ENCODE peak calls at places on chromosomes 4 and X, in eight cellular contexts. L, U, E, B, M, F, P and Q are unnamed samples. For H3K27me3, the result is how much of the 10 kb centered on the place peaks cover.

GRCh38 chr4:183905593-183906485 is 732 bp downstream of the STOX2 start:
- DNase-seq in U (no peak), L (no peak), M (no peak), F (peak), E (no peak), P (no peak), B (no peak), Q (peak)

GRCh38 chrX:154436597-154437397 is at the start of gene GDI1:
- DNase-seq in P (peak), B (peak), F (peak), U (no peak), E (peak), L (peak), M (peak), Q (peak)

GRCh38 chr4:88382621-88383020 is 4.0 kb downstream of the HERC6 start:
- DNase-seq in M (peak), L (peak), E (peak), U (no peak), F (no peak), P (peak), B (no peak), Q (no peak)

GRCh38 chr4:176654565-176655216 is 138.0 kb downstream of the VEGFC start:
- DNase-seq in F (no peak), E (no peak), L (no peak), P (peak), M (no peak), B (no peak), U (no peak), Q (no peak)

GRCh38 chr4:73615613-73616012 is 4.6 kb downstream of the RASSF6 start:
- DNase-seq in U (no peak), M (no peak), F (no peak), L (no peak), B (no peak), P (no peak), E (no peak), Q (no peak)

GRCh38 chr4:125666635-125667034 is 351.9 kb downstream of the FAT4 start:
- DNase-seq in P (no peak), F (no peak), E (no peak), L (no peak), U (no peak), B (no peak), M (no peak), Q (no peak)

GRCh38 chrX:1506916-1507315 is 30.1 kb downstream of the P2RY8 start:
- DNase-seq in F (no peak), M (no peak), E (no peak), U (no peak), L (peak), P (no peak), B (no peak), Q (no peak)

GRCh38 chr4:128225148-128225547 is 62.5 kb downstream of the PGRMC2 start:
- DNase-seq in U (no peak), M (no peak), L (no peak), B (no peak), E (no peak), P (no peak), F (no peak), Q (peak)

GRCh38 chr4:26468977-26469376 is 21.3 kb downstream of the CCKAR start:
- DNase-seq in P (no peak), U (no peak), M (no peak), B (no peak), L (no peak), E (no peak), F (no peak), Q (no peak)

GRCh38 chrX:153966283-153966688 is 5.3 kb downstream of the HCFC1 start:
- DNase-seq in P (no peak), B (no peak), F (no peak), L (no peak), E (no peak), U (no peak), M (no peak), Q (no peak)

GRCh38 chr4:41509411-41510008 is 28.4 kb upstream of the LIMCH1 start:
- DNase-seq in E (no peak), L (peak), B (no peak), U (no peak), M (no peak), F (peak), P (no peak), Q (peak)

GRCh38 chr4:128600410-128600809 is 209.1 kb upstream of the JADE1 start:
- DNase-seq in F (no peak), P (no peak), E (no peak), U (no peak), M (no peak), L (no peak), B (no peak), Q (no peak)

GRCh38 chrX:41010188-41010846 is 74.9 kb upstream of the USP9X start:
- DNase-seq in L (peak), B (peak), P (no peak), E (peak), U (peak), F (peak), M (peak), Q (peak)

GRCh38 chr4:128835498-128836222 is 26.2 kb downstream of the JADE1 start:
- DNase-seq in P (no peak), M (no peak), L (no peak), F (peak), E (no peak), U (no peak), B (no peak), Q (no peak)

GRCh38 chrX:9327747-9328145 is 137.1 kb upstream of the TBL1X start:
- DNase-seq in L (no peak), B (no peak), E (no peak), M (no peak), F (no peak), P (no peak), U (no peak), Q (peak)

GRCh38 chrX:134907302-134907701 is 83.5 kb upstream of the SMIM10 start:
- DNase-seq in B (no peak), F (no peak), E (no peak), U (no peak), P (no peak), L (no peak), M (no peak), Q (no peak)

GRCh38 chrX:134909258-134909657 is 81.5 kb upstream of the SMIM10 start:
- DNase-seq in U (no peak), E (no peak), L (no peak), P (no peak), B (peak), M (no peak), F (no peak), Q (no peak)

GRCh38 chrX:134911348-134911747 is 79.4 kb upstream of the SMIM10 start:
- DNase-seq in E (no peak), U (no peak), F (no peak), L (no peak), P (no peak), M (no peak), B (no peak), Q (no peak)

GRCh38 chrX:134908235-134908834 is 82.5 kb upstream of the SMIM10 start:
- DNase-seq in U (no peak), P (no peak), E (peak), M (no peak), L (peak), F (no peak), B (peak), Q (no peak)
- H3K27me3 ChIP-seq in U (under half), P (under half), E (under half), M (under half), L (under half), F (under half), B (under half), Q (under half)

DNA sequence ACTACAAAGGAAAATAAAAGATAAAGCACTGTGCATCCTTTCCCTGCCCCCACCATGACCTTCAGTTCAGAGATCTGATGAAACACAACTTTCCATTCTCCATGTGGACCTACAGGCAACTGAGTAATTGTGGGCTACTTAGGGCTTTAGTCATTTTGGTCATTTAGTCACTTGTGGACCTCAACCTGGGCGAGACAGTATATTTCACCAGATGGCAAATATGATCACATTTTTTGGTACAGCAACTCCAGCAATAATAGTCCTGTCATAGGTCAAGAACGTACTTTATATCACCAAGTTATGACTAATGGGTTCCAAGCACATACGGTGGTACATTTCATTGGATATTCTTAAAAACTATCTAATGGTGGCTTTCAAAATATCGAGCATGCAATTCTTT is 141.2 kb downstream of the PDGFC start:
- DNase-seq in E (no peak), L (peak), P (no peak), U (no peak), F (no peak), B (no peak), M (no peak), Q (peak)
- H3K4me3 ChIP-seq in E (no peak), L (no peak), P (no peak), U (no peak), F (no peak), B (no peak), M (no peak), Q (no peak)

DNA sequence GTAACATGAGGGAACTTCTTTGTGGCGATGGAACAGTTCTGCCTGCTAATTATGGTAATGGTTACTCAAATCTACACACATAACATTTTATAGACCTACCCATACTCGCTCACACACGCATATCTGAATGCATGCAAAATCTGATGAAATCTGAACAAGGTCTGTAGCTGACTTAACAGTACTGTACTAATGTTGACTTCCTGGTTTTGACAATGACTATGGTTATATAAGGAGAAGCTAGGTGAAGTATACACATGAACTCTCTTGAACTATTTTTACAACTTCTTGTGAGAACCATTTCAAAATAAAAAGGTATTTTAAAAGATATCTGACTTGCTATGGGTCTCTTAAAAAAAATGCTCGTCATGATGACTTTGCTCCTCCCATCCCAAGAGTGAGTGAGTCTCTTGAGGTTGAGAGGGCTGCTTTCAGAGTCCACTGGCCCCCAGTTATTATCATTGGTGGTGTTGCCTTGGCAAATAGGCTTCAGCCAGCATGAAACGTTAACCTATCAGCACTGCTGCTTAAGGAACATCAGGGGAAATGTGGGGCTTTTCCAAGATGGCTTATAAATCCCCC is 99.8 kb downstream of the MTMR1 start:
- DNase-seq in E (no peak), P (no peak), M (no peak), F (no peak), B (no peak), U (no peak), L (no peak), Q (no peak)
- H3K27me3 ChIP-seq in E (under half), P (under half), M (under half), F (under half), B (under half), U (under half), L (under half), Q (under half)

DNA sequence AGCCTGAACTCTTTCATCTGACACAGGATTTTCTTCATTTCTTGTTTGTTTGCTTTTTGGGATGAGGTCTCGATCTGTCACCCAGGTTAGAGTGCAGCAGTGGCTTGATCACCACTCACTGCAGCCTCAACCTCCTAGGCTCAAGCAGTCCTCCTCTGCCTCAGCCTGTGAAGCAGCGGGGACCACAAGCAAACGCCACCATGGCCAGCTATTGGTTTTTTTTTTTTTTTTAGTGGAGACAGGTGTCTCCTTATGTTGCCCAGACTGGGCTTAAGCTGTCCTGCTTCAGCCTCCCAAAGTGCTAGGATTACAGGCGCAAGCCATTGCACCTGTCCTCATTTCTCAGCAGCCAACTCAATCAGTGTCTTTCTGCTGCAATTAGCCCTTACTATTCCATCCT is 10.3 kb downstream of the SPRY1 start:
- DNase-seq in P (no peak), F (no peak), U (no peak), M (no peak), E (no peak), L (no peak), B (no peak), Q (no peak)
- H3K4me3 ChIP-seq in P (no peak), F (peak), U (no peak), M (no peak), E (no peak), L (no peak), B (no peak), Q (no peak)

GRCh38 chrX:115525486-115525885 is 35.5 kb upstream of the PLS3 start:
- DNase-seq in F (no peak), E (no peak), U (no peak), M (no peak), L (no peak), B (no peak), P (no peak), Q (no peak)
- H3K27me3 ChIP-seq in F (under half), E (under half), U (under half), M (under half), L (under half), B (under half), P (under half), Q (under half)

DNA sequence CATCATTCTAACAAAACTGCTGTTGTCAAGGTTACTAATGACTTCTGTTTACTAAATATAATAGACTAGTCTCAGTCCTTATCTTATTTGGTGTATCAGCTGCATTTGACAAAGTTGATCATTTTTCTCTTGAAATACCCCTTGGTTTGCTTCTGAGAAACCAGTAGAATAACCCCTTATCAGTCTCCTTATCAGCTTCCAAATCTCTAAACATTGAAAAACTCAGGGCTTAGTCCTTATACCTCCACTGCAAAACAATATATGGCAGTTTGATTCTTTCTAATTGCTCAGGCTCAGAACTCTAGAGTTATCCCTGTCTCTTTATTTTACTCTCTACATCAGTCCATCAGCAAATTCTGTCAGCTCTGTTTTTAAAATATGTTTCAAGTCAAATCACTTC is 87.2 kb upstream of the NPNT start:
- DNase-seq in F (no peak), U (no peak), E (no peak), B (no peak), M (no peak), P (no peak), L (no peak), Q (no peak)
- H3K4me3 ChIP-seq in F (no peak), U (no peak), E (no peak), B (no peak), M (no peak), P (no peak), L (peak), Q (peak)

DNA sequence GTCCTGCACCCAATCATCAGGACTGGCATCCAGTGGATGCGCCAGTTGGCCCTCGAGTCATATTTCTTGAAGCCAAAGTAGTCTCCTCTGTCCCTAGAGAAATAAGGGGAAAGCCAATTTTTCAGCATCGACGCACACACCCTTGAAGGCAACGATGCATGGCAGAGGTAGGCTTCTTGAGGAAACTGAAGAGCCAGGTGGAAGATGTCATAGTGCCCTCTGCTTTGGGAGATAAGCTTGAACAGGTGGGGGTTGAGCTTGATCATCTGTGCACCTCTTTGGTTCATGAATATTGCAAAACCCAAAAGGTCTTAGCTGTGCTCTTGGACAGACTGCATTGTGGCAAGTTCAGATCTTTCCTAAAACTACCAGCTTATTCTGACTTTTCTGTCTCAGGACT is 34.6 kb upstream of the WDR1 start:
- DNase-seq in M (no peak), F (no peak), E (no peak), U (no peak), B (no peak), P (no peak), L (no peak), Q (no peak)
- H3K27me3 ChIP-seq in M (under half), F (under half), E (under half), U (under half), B (under half), P (under half), L (under half), Q (under half)

DNA sequence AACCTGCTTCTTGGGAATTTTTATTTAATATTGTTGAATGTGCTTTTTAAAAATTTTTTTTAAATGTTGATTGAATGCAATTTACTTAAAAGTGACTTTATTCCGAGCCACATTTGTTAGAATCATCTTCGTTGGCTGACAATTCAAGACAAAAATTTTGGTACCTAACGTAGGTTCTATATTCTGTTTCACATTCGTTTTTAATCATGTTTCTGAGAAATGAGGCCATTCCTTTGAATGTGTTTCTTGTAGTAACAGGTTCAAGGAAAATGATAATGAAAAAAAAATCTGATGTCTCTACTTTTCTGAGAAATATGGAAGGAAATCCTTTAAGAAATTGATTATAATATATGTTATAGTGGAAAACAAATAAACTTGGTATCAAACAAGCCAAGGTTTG is 92.3 kb upstream of the DCLK2 start:
- DNase-seq in E (no peak), L (no peak), M (no peak), F (no peak), P (no peak), U (no peak), B (no peak), Q (no peak)
- H3K4me3 ChIP-seq in E (no peak), L (no peak), M (no peak), F (no peak), P (no peak), U (no peak), B (no peak), Q (no peak)

GRCh38 chr4:3485882-3486555 is 22.9 kb downstream of the DOK7 start:
- DNase-seq in F (no peak), U (no peak), P (no peak), B (no peak), E (no peak), L (no peak), M (no peak), Q (no peak)
- H3K27me3 ChIP-seq in F (half or more), U (under half), P (half or more), B (under half), E (under half), L (under half), M (under half), Q (under half)

GRCh38 chrX:13659057-13659456 is 6.1 kb downstream of the TCEANC start:
- DNase-seq in P (no peak), E (no peak), L (peak), F (no peak), U (no peak), B (no peak), M (no peak), Q (no peak)

GRCh38 chrX:13658602-13659001 is 5.7 kb downstream of the TCEANC start:
- DNase-seq in E (peak), P (peak), U (no peak), M (no peak), L (peak), F (no peak), B (peak), Q (no peak)

GRCh38 chrX:13662537-13662841 is 9.5 kb downstream of the TCEANC start:
- DNase-seq in F (no peak), P (no peak), M (no peak), E (no peak), B (no peak), L (peak), U (no peak), Q (no peak)

GRCh38 chrX:13664026-13664425 is 11.1 kb downstream of the TCEANC start:
- DNase-seq in U (no peak), F (no peak), B (no peak), L (no peak), M (no peak), E (no peak), P (no peak), Q (no peak)

GRCh38 chrX:13661735-13662536 is 9.0 kb downstream of the TCEANC start:
- DNase-seq in U (no peak), P (peak), B (no peak), E (no peak), F (no peak), M (no peak), L (no peak), Q (no peak)
- H3K4me3 ChIP-seq in U (no peak), P (peak), B (no peak), E (no peak), F (no peak), M (no peak), L (peak), Q (peak)